ENCODE peak calls at places on chromosomes 6 and 20, in nine cellular contexts. A, Y, X, I, J, B, O, C and V are unnamed samples.

GRCh38 chr6:132369526-132369925 is 31.7 kb downstream of the MOXD1 start:
- DNase-seq in Y (peak), B (no peak), J (no peak), C (no peak), I (peak), X (no peak), A (peak), O (no peak), V (no peak)

GRCh38 chr6:124795879-124796838 is 166.1 kb upstream of the RNF217 start:
- DNase-seq in J (no peak), Y (no peak), B (no peak), I (peak), X (peak), A (peak), O (no peak), C (peak), V (no peak)

GRCh38 chr20:11271319-11271718 is 597.5 kb upstream of the JAG1 start:
- DNase-seq in A (no peak), C (no peak), I (no peak), J (no peak), O (no peak), Y (no peak), B (no peak), X (no peak), V (no peak)

GRCh38 chr6:89007209-89008001 is 44.0 kb upstream of the RNGTT start:
- DNase-seq in Y (no peak), B (no peak), J (no peak), O (no peak), A (no peak), X (no peak), I (no peak), C (no peak), V (no peak)

GRCh38 chr20:36574278-36575065 is 1.1 kb downstream of the TGIF2 start:
- DNase-seq in C (peak), A (no peak), X (peak), I (no peak), O (peak), Y (peak), J (peak), B (peak), V (no peak)

GRCh38 chr6:104614394-104614793 is 245.3 kb downstream of the HACE1 start:
- DNase-seq in J (no peak), A (no peak), X (no peak), B (no peak), I (no peak), O (no peak), Y (no peak), C (no peak), V (no peak)

GRCh38 chr20:62899633-62900051 is 26.7 kb downstream of the DIDO1 start:
- DNase-seq in C (no peak), J (no peak), B (peak), Y (no peak), A (no peak), X (no peak), I (no peak), O (no peak), V (no peak)

GRCh38 chr6:156776470-156776840 is 723 bp upstream of the ARID1B start:
- DNase-seq in I (peak), J (no peak), B (no peak), O (no peak), Y (no peak), X (no peak), C (peak), A (no peak), V (no peak)

GRCh38 chr6:108541843-108542795 is 18.6 kb upstream of the FOXO3 start:
- DNase-seq in I (peak), J (peak), A (peak), C (peak), B (peak), X (peak), Y (peak), O (peak), V (no peak)

GRCh38 chr6:170046786-170047626 is 243.9 kb downstream of the DLL1 start:
- DNase-seq in O (peak), B (peak), A (no peak), C (no peak), X (no peak), J (no peak), I (no peak), Y (peak), V (no peak)
- TF ChIP-seq CTCF in O (no peak), B (no peak), A (no peak), C (no peak), X (no peak), J (no peak), I (no peak), Y (no peak), V (no peak)

GRCh38 chr20:35055445-35056276 is 36.9 kb downstream of the TRPC4AP start:
- DNase-seq in A (no peak), C (peak), B (no peak), Y (peak), J (peak), O (peak), I (peak), X (no peak), V (no peak)
- H3K4me3 ChIP-seq in A (no peak), C (peak), B (no peak), Y (no peak), J (no peak), O (no peak), I (no peak), X (no peak), V (peak)

GRCh38 chr20:5845686-5846651 is 95.8 kb downstream of the SHLD1 start:
- DNase-seq in B (no peak), Y (peak), C (peak), X (no peak), O (no peak), I (peak), A (no peak), J (peak), V (no peak)

GRCh38 chr20:5843054-5843731 is 93.0 kb downstream of the SHLD1 start:
- DNase-seq in B (no peak), I (peak), Y (peak), C (peak), A (no peak), O (no peak), J (peak), X (no peak), V (peak)

GRCh38 chr20:5844063-5844681 is 94.0 kb downstream of the SHLD1 start:
- DNase-seq in O (no peak), Y (peak), B (no peak), C (peak), J (peak), A (no peak), I (peak), X (no peak), V (peak)

DNA sequence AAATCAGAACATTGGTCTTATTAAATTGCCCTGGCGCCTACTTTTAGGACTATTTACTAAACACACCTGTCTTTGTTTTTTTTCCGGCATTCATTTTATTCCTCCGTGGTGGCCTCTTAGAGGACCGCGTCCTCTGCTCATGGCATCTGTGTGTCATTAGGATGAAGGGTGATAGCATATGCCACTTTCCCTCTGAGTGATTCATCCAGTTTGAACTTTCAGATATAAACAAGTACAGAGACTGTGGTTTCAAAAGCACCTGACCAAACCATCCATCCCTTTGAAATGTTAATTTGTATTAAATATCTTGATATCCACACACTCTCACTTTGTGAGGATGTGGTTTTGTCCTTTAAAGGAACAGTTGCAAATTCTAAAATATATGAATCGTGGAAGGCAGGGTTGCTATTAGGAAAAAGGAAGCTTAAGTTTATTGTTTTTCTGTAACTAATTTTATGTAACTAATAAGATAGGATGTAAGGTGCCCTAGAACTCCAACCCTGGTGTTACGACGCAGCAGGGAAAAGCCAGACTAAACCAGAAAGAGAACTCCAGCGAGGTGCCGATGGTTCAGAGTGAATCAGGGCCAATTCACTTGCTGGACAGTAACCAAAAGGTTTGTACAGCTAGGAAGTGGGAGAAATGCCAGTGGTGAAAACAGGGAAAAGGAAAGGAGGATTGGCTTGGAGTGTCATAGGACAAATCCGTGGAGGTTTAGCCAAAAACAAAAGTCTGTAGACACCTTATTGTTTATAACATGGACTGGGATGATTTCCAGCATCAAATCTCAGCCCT is 98.7 kb downstream of the SHLD1 start:
- DNase-seq in A (peak), X (no peak), O (no peak), C (peak), J (no peak), I (peak), B (no peak), Y (peak), V (no peak)
- TF ChIP-seq CTCF in A (no peak), X (no peak), O (no peak), C (no peak), J (no peak), I (no peak), B (no peak), Y (no peak), V (no peak)

DNA sequence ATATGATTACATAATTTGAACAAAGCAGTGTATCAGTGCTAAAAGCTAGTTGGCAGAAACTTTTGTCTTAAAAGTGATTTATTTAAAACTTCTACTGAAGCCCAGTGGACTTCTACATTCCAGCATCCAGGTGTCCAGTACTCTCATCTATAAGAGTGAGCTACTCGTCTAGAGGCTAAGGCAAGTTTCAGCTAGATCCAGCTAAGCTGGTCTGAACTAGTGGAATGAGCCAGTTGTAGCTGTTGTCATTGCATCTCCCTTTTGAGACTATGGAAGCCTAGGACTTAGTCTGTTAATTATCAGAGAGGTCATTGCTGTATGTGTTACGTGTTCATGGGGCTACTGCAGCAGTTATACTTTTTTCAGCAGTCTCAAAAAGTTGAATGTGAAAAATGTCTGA is 165.1 kb downstream of the ZFAND3 start:
- DNase-seq in X (no peak), J (no peak), C (no peak), I (no peak), Y (no peak), O (no peak), A (no peak), B (no peak), V (no peak)
- H3K4me3 ChIP-seq in X (no peak), J (no peak), C (no peak), I (no peak), Y (no peak), O (no peak), A (no peak), B (no peak), V (no peak)

DNA sequence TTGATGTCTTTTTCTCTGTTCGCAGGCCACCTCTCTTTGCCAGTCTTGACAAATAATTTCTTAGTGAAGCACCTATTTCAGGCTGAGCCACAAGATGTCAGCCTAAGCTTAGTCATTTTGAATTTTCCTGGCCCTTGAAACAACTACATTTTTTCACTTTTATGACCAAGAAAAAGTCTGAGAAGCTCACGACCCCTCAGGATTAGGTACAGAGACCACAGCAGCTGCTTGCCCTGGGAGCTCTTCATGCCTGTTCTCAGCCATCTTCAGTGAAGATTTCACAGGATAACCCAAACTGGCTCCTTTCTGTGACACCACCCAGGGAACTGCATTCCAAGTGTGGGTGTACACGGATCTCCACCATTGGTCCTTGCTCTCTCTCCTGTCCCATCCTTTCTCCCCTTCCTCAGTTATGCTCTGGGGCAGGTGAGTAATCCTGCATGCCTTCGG is 38.4 kb upstream of the SPTLC3 start:
- DNase-seq in A (no peak), X (peak), J (no peak), Y (peak), B (peak), C (peak), I (peak), O (no peak), V (peak)
- TF ChIP-seq CTCF in A (peak), X (peak), J (peak), Y (peak), B (peak), C (peak), I (peak), O (peak), V (peak)